ENCODE peak calls at places on chromosome 21, in six cellular contexts. O is H1, I is HepG2, X is WTC11, L is A549, Y is K562. D is an unnamed sample.

GRCh38 chr21:17352937-17353655 is 159.7 kb upstream of the CXADR start:
- DNase-seq in O (no peak), Y (no peak), I (no peak), X (no peak), L (no peak), D (no peak)

GRCh38 chr21:37984416-37984815 is 68.2 kb upstream of the KCNJ6 start:
- DNase-seq in O (no peak), X (no peak), Y (no peak), L (no peak), I (no peak), D (no peak)

GRCh38 chr21:43900690-43901089 is 35.7 kb downstream of the AGPAT3 start:
- DNase-seq in I (no peak), O (no peak), Y (no peak), L (no peak), X (no peak), D (no peak)

GRCh38 chr21:23968722-23969647 is 1638.3 kb downstream of the MRPL39 start:
- DNase-seq in O (peak; percentile 57), X (peak; percentile 74), L (no peak), Y (peak; percentile 77), I (no peak), D (peak; percentile 51)

GRCh38 chr21:29194847-29195246 is 64.4 kb downstream of the MAP3K7CL start:
- DNase-seq in L (no peak), X (no peak), Y (no peak), I (peak; percentile 25), O (no peak), D (no peak)

GRCh38 chr21:44548922-44549321 is 2.4 kb downstream of the KRTAP10-2 start:
- DNase-seq in I (no peak), O (peak; percentile 51), Y (no peak), X (no peak), L (no peak), D (no peak)

GRCh38 chr21:35066824-35067223 is 17.7 kb upstream of the RUNX1 start:
- DNase-seq in L (no peak), X (no peak), O (no peak), Y (no peak), I (no peak), D (no peak)

GRCh38 chr21:16426936-16427335 is 697.2 kb downstream of the USP25 start:
- DNase-seq in I (no peak), O (no peak), X (no peak), Y (no peak), L (no peak), D (peak; percentile 65)

GRCh38 chr21:33775100-33775828 is 133.0 kb downstream of the ITSN1 start:
- DNase-seq in X (no peak), O (no peak), L (no peak), Y (no peak), I (no peak), D (no peak)

GRCh38 chr21:16589046-16589445 is 859.3 kb downstream of the USP25 start:
- DNase-seq in O (no peak), X (no peak), L (no peak), Y (no peak), I (no peak), D (no peak)

GRCh38 chr21:42117229-42118048 is 46.3 kb downstream of the UMODL1 start:
- DNase-seq in O (no peak), X (peak; percentile 83), Y (peak; percentile 79), I (peak; percentile 38), L (peak; percentile 60), D (peak; percentile 78)

GRCh38 chr21:20902511-20902910 is 95.7 kb upstream of the NCAM2 start:
- DNase-seq in L (no peak), O (no peak), I (no peak), X (no peak), Y (no peak), D (no peak)

GRCh38 chr21:20999567-21000169 is 1.5 kb downstream of the NCAM2 start:
- DNase-seq in Y (peak; percentile 70), O (no peak), X (peak; percentile 48), I (peak; percentile 9), L (no peak), D (peak; percentile 46)

GRCh38 chr21:41584603-41585176 is 76.7 kb upstream of the TMPRSS2 start:
- DNase-seq in X (no peak), O (no peak), Y (no peak), I (no peak), L (no peak), D (no peak)

GRCh38 chr21:33189845-33190244 is 39.9 kb upstream of the IFNAR2 start:
- DNase-seq in L (no peak), O (no peak), X (no peak), Y (no peak), I (no peak), D (no peak)

GRCh38 chr21:42537106-42537742 is 23.6 kb downstream of the SLC37A1 start:
- DNase-seq in L (no peak), X (peak; percentile 2), I (no peak), O (no peak), Y (peak; percentile 36), D (no peak)

GRCh38 chr21:14687277-14687642 is 141.1 kb upstream of the SAMSN1 start:
- DNase-seq in X (no peak), L (no peak), Y (no peak), I (no peak), O (no peak), D (no peak)

GRCh38 chr21:29939859-29940245 is at the start of gene GRIK1:
- DNase-seq in L (no peak), I (no peak), X (peak; percentile 27), Y (peak; percentile 69), O (no peak), D (no peak)

GRCh38 chr21:38134084-38134873 is 122.5 kb upstream of the KCNJ15 start:
- DNase-seq in Y (no peak), I (no peak), X (no peak), L (no peak), O (no peak), D (no peak)

GRCh38 chr21:41684381-41685245 is 82.2 kb downstream of the RIPK4 start:
- DNase-seq in X (no peak), Y (no peak), I (peak; percentile 24), L (peak; percentile 40), O (no peak), D (no peak)

GRCh38 chr21:15139881-15140280 is 75.1 kb upstream of the NRIP1 start:
- DNase-seq in X (no peak), Y (no peak), O (no peak), I (no peak), L (no peak), D (no peak)

GRCh38 chr21:32256226-32256625 is 22.6 kb downstream of the MIS18A start:
- DNase-seq in X (no peak), I (no peak), Y (no peak), O (no peak), L (no peak), D (no peak)

GRCh38 chr21:42923553-42924432 is 1.6 kb downstream of the ERVH48-1 start:
- DNase-seq in L (peak; percentile 75), O (peak; percentile 88), X (peak; percentile 84), I (peak; percentile 83), Y (peak; percentile 98), D (peak; percentile 78)

GRCh38 chr21:42469272-42469671 is 26.8 kb downstream of the RSPH1 start:
- DNase-seq in X (no peak), O (no peak), L (no peak), Y (no peak), I (peak; percentile 16), D (no peak)

GRCh38 chr21:14862794-14863720 is 201.7 kb downstream of the NRIP1 start:
- DNase-seq in X (no peak), O (no peak), Y (peak; percentile 47), L (no peak), I (peak; percentile 13), D (peak; percentile 31)

GRCh38 chr21:42850463-42850862 is 28.9 kb downstream of the WDR4 start:
- DNase-seq in O (no peak), Y (no peak), I (no peak), L (no peak), X (no peak), D (no peak)

GRCh38 chr21:33047231-33047630 is 21.5 kb downstream of the OLIG2 start:
- DNase-seq in O (no peak), X (no peak), L (no peak), Y (no peak), I (no peak), D (no peak)

GRCh38 chr21:33236799-33237198 is 7.1 kb downstream of the IFNAR2 start:
- DNase-seq in X (no peak), L (no peak), Y (no peak), O (no peak), I (no peak), D (peak; percentile 58)

GRCh38 chr21:32467291-32467690 is 54.8 kb downstream of the EVA1C start:
- DNase-seq in X (peak; percentile 21), O (no peak), L (no peak), I (no peak), Y (no peak), D (no peak)

GRCh38 chr21:14850394-14850793 is 214.4 kb downstream of the NRIP1 start:
- DNase-seq in O (no peak), I (no peak), Y (no peak), X (no peak), L (no peak), D (no peak)

GRCh38 chr21:36849461-36849860 is 117.0 kb downstream of the HLCS start:
- DNase-seq in Y (no peak), L (no peak), X (no peak), I (no peak), O (no peak), D (no peak)
- TF ChIP-seq JUN in Y (no peak), L (no peak), X (no peak), I (no peak), O (no peak), D (no peak)

GRCh38 chr21:27321791-27322190 is 354.9 kb upstream of the ADAMTS5 start:
- DNase-seq in X (no peak), Y (no peak), I (no peak), L (no peak), O (no peak), D (no peak)

GRCh38 chr21:27329255-27329851 is 362.5 kb upstream of the ADAMTS5 start:
- DNase-seq in L (no peak), O (no peak), X (no peak), Y (no peak), I (no peak), D (no peak)

GRCh38 chr21:27320868-27321267 is 354.0 kb upstream of the ADAMTS5 start:
- DNase-seq in O (no peak), X (no peak), Y (no peak), I (no peak), L (no peak), D (no peak)

DNA sequence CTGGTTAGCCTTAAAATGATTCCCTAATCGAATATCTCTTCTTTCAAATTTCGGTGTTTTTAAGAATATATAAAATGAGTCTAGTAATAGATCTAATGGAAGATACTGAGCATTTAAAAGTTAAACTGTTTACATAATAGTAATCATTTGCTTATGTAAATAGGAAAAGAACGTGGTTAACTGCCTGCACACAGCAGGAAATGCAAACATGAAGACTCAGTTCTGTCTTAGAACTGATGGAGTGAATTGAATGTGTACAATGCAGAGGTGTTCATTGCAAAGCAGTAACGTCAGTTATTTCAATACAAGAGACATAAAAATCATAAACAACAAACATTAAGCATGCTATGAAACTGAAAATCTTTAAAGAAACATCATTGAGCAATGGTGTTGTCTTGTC is 359.4 kb upstream of the ADAMTS5 start:
- DNase-seq in Y (no peak), L (no peak), O (no peak), I (no peak), X (no peak), D (no peak)
- TF ChIP-seq JUN in Y (no peak), L (no peak), O (no peak), I (no peak), X (no peak), D (no peak)

GRCh38 chr21:45726438-45726837 is 82.9 kb downstream of the PCBP3 start:
- DNase-seq in X (no peak), O (no peak), L (no peak), Y (no peak), I (no peak), D (no peak)
- TF ChIP-seq JUN in X (no peak), O (no peak), L (no peak), Y (no peak), I (no peak), D (no peak)

GRCh38 chr21:36839735-36840134 is 126.7 kb downstream of the HLCS start:
- DNase-seq in I (no peak), O (no peak), X (no peak), L (no peak), Y (no peak), D (no peak)
- TF ChIP-seq JUN in I (no peak), O (no peak), X (no peak), L (no peak), Y (no peak), D (no peak)

D was measured in endothelial cell of umbilical vein.